ENCODE peak calls at places on chromosomes 16 and 17, in ten cellular contexts. E is fibroblast of lung, L is heart right ventricle, B is cardiac fibroblast, G is choroid plexus epithelial cell, F is breast epithelium, H is PC-9, Q is HL-60, W is bronchial epithelial cell, M is pancreas. K is an unnamed sample.

GRCh38 chr16:60230666-60231065 is 1496.5 kb upstream of the GOT2 start:
- DNase-seq in E (peak), L (no peak), B (no peak), G (no peak), F (no peak), H (no peak), Q (no peak), W (no peak), M (no peak), K (no peak)

GRCh38 chr16:49023095-49023494 is 258.5 kb downstream of the CBLN1 start:
- DNase-seq in E (peak), L (no peak), B (peak), G (no peak), F (no peak), H (no peak), Q (no peak), W (peak), M (no peak), K (peak)

GRCh38 chr17:11485802-11486421 is 112.4 kb upstream of the DNAH9 start:
- DNase-seq in E (no peak), L (no peak), B (no peak), G (no peak), F (no peak), H (no peak), Q (no peak), W (no peak), M (no peak), K (no peak)

GRCh38 chr17:63171428-63172205 is 205.6 kb downstream of the TANC2 start:
- DNase-seq in E (peak), L (no peak), B (peak), G (peak), F (no peak), H (no peak), Q (no peak), W (no peak), M (no peak), K (peak)

GRCh38 chr17:1111599-1112443 is 68.0 kb downstream of the ABR start:
- DNase-seq in E (no peak), L (peak), B (peak), G (no peak), F (no peak), H (no peak), Q (peak), W (no peak), M (peak), K (no peak)

GRCh38 chr16:84386044-84386443 is 17.7 kb downstream of the ATP2C2 start:
- DNase-seq in E (no peak), L (no peak), B (no peak), G (no peak), F (no peak), H (no peak), Q (no peak), W (no peak), M (no peak), K (no peak)

GRCh38 chr17:60423865-60424264 is 1.6 kb downstream of the CHCT1 start:
- DNase-seq in E (no peak), L (no peak), B (no peak), G (no peak), F (no peak), H (no peak), Q (no peak), W (no peak), M (no peak), K (no peak)

GRCh38 chr16:81273223-81273940 is 34.9 kb downstream of the BCO1 start:
- DNase-seq in E (peak), L (no peak), B (peak), G (no peak), F (no peak), H (no peak), Q (no peak), W (no peak), M (no peak), K (peak)

GRCh38 chr17:14637260-14637659 is 336.4 kb downstream of the HS3ST3B1 start:
- DNase-seq in E (no peak), L (no peak), B (no peak), G (no peak), F (no peak), H (no peak), Q (no peak), W (no peak), M (no peak), K (no peak)

GRCh38 chr17:77424585-77425344 is 284.0 kb downstream of the SEC14L1 start:
- DNase-seq in E (peak), L (peak), B (peak), G (peak), F (peak), H (no peak), Q (no peak), W (no peak), M (peak), K (peak)

GRCh38 chr16:67110136-67110847 is 551 bp downstream of the PHAF1 start:
- DNase-seq in E (no peak), L (no peak), B (no peak), G (no peak), F (no peak), H (no peak), Q (peak), W (no peak), M (no peak), K (no peak)

GRCh38 chr17:77651983-77652382 is 306.5 kb upstream of the TNRC6C start:
- DNase-seq in E (no peak), L (no peak), B (no peak), G (no peak), F (no peak), H (no peak), Q (no peak), W (no peak), M (no peak), K (no peak)

GRCh38 chr17:62101090-62101489 is 36.0 kb upstream of the MED13 start:
- DNase-seq in E (no peak), L (no peak), B (no peak), G (no peak), F (no peak), H (no peak), Q (no peak), W (no peak), M (no peak), K (no peak)

GRCh38 chr16:3816326-3816725 is 64.2 kb downstream of the CREBBP start:
- DNase-seq in E (no peak), L (no peak), B (no peak), G (no peak), F (no peak), H (no peak), Q (no peak), W (no peak), M (no peak), K (no peak)

GRCh38 chr16:87051526-87052320 is 265.5 kb downstream of the C16orf95 start:
- DNase-seq in E (no peak), L (no peak), B (no peak), G (no peak), F (no peak), H (no peak), Q (no peak), W (no peak), M (no peak), K (no peak)

GRCh38 chr17:77613627-77614026 is 344.9 kb upstream of the TNRC6C start:
- DNase-seq in E (no peak), L (no peak), B (no peak), G (no peak), F (no peak), H (no peak), Q (no peak), W (no peak), M (no peak), K (no peak)

GRCh38 chr16:84052071-84052622 is 9.6 kb upstream of the SLC38A8 start:
- DNase-seq in E (no peak), L (no peak), B (no peak), G (no peak), F (no peak), H (no peak), Q (no peak), W (no peak), M (peak), K (no peak)

GRCh38 chr17:76397687-76398522 is 13.5 kb downstream of the SPHK1 start:
- DNase-seq in E (peak), L (peak), B (peak), G (peak), F (peak), H (peak), Q (peak), W (peak), M (peak), K (peak)

GRCh38 chr17:12388206-12388605 is 277.5 kb upstream of the MYOCD start:
- DNase-seq in E (peak), L (no peak), B (no peak), G (peak), F (no peak), H (no peak), Q (no peak), W (peak), M (no peak), K (peak)

GRCh38 chr16:12089492-12090161 is 113.1 kb downstream of the SNX29 start:
- DNase-seq in E (peak), L (peak), B (peak), G (peak), F (no peak), H (no peak), Q (peak), W (peak), M (peak), K (peak)

GRCh38 chr17:5419959-5420653 is at the start of gene RPAIN:
- DNase-seq in E (no peak), L (peak), B (peak), G (peak), F (peak), H (no peak), Q (peak), W (peak), M (peak), K (no peak)

GRCh38 chr16:65884018-65884417 is 482.5 kb upstream of the CDH5 start:
- DNase-seq in E (peak), L (no peak), B (no peak), G (peak), F (no peak), H (no peak), Q (no peak), W (peak), M (no peak), K (no peak)

GRCh38 chr17:57861737-57862409 is 12.0 kb upstream of the MRPS23 start:
- DNase-seq in E (peak), L (peak), B (peak), G (no peak), F (no peak), H (no peak), Q (no peak), W (no peak), M (peak), K (peak)

GRCh38 chr16:4123617-4124300 is 7.5 kb upstream of the ADCY9 start:
- DNase-seq in E (peak), L (no peak), B (peak), G (peak), F (no peak), H (no peak), Q (no peak), W (no peak), M (no peak), K (peak)

GRCh38 chr16:1210461-1210860 is 14.6 kb downstream of the TPSG1 start:
- DNase-seq in E (no peak), L (no peak), B (no peak), G (no peak), F (no peak), H (no peak), Q (no peak), W (no peak), M (no peak), K (no peak)

DNA sequence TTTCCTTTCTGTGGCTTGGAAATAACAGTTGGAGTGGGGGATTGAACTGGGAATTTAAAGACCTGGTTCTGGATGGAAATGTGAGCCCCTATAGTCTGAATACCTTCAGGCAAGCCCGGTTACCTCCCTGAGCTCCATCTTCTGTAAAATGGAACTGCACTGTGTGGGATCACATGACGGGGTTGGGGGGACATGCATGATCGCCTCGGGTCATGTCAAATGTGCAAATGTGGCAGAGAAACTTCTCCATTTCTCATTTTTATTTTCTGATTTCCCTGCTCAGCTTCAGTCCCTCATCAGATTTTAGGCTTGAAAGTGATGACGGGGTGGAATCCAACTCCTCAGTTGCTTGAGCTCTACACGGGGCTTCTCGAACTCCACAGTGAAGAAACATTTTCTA is 1.5 kb downstream of the MT1B start:
- DNase-seq in E (no peak), L (no peak), B (no peak), G (no peak), F (no peak), H (no peak), Q (no peak), W (no peak), M (no peak), K (no peak)
- TF ChIP-seq CTCF in E (no peak), L (no peak), B (no peak), G (no peak), F (no peak), H (no peak), Q (no peak), W (no peak), M (no peak), K (no peak)

GRCh38 chr17:49359990-49360795 is 1.9 kb downstream of the ZNF652 start:
- DNase-seq in E (no peak), L (no peak), B (no peak), G (peak), F (no peak), H (no peak), Q (no peak), W (no peak), M (no peak), K (peak)
- H3K4me3 ChIP-seq in E (peak), L (peak), B (peak), G (peak), F (no peak), H (peak), Q (peak), W (peak), M (peak), K (peak)

GRCh38 chr16:54285414-54286066 is 1.0 kb downstream of the IRX3 start:
- DNase-seq in E (peak), L (peak), B (peak), G (peak), F (peak), H (peak), Q (peak), W (no peak), M (peak), K (peak)
- TF ChIP-seq CTCF in E (no peak), L (no peak), B (no peak), G (peak), F (no peak), H (no peak), Q (no peak), W (no peak), M (no peak), K (no peak)

DNA sequence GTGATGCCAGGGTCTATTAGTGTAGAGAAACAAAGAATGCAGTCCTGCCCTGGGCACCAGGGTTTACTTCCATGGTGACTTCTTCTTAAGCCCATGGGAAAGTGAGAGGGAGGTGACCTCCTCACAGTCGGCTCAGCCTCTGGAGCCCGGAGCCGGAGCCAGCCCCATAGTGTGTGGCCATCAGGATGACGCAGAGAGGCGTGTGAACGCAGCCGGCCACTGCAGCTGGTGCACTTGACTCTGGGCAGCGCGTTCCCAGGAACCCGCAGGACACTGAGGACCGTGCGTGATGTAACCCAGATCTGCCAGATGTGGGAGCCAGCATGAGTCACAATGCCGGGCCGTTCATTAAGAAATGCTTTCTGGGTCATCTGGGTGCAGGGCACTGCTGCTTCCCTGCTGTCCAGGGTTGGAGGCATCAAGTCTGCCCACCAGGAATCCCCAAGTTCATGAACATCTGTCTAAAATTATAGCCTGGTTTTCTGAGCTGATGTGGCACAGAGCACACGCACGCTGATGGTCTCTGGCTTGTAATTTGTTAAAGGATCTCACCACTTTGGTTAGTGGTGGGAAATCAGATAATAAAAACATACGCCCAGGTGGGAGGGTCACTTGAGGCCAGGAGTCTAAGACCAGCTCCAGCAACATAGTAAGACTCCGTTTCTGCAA is 114.1 kb downstream of the PITPNC1 start:
- DNase-seq in E (peak), L (peak), B (peak), G (peak), F (peak), H (peak), Q (peak), W (peak), M (peak), K (peak)
- H3K4me3 ChIP-seq in E (peak), L (peak), B (peak), G (peak), F (no peak), H (peak), Q (no peak), W (no peak), M (peak), K (peak)

GRCh38 chr16:5845046-5845445 is 747.5 kb upstream of the EEF2KMT start:
- DNase-seq in E (peak), L (no peak), B (no peak), G (no peak), F (no peak), H (no peak), Q (no peak), W (peak), M (no peak), K (no peak)
- TF ChIP-seq CTCF in E (no peak), L (no peak), B (no peak), G (no peak), F (no peak), H (no peak), Q (no peak), W (no peak), M (no peak), K (no peak)

K was measured in fibroblast of the aortic adventitia.